ENCODE peak calls at places on chromosomes 5 and 9, in seven cellular contexts. P is progenitor cell of endocrine pancreas; Y is activated CD4-positive, CD25-positive, alpha-beta regulatory T cell; X is activated CD8-positive, alpha-beta T cell treated with anti-CD3 and anti-CD28 coated beads, Interleukin-2, amount 10 ng/mL, durations not matched to agents 7 days and 5 days; U is HCT116; Z is GM20000; D is SIG-M5. N is an unnamed sample.

GRCh38 chr5:158910782-158911692 is 188.7 kb downstream of the EBF1 start:
- DNase-seq in P (no peak), Z (peak; percentile 19), U (no peak), Y (no peak), D (no peak), X (no peak), N (no peak)

GRCh38 chr9:100472725-100473261 is at the start of gene TMEFF1:
- DNase-seq in Y (no peak), X (peak; percentile 41), Z (peak; percentile 83), U (no peak), P (peak; percentile 89), D (no peak), N (no peak)

GRCh38 chr5:56155085-56155484 is 78.0 kb downstream of the ANKRD55 start:
- DNase-seq in P (no peak), U (no peak), Z (no peak), D (peak; percentile 67), Y (no peak), X (peak; percentile 30), N (no peak)

GRCh38 chr5:142627371-142628217 is 58.3 kb downstream of the FGF1 start:
- DNase-seq in Z (no peak), P (no peak), D (no peak), U (no peak), X (no peak), Y (no peak), N (no peak)

GRCh38 chr9:106800691-106801090 is 62.3 kb upstream of the ZNF462 start:
- DNase-seq in P (no peak), Y (no peak), D (no peak), U (no peak), Z (no peak), X (no peak), N (no peak)

GRCh38 chr5:120567921-120568320 is 103.8 kb downstream of the PRR16 start:
- DNase-seq in X (no peak), U (no peak), Z (no peak), Y (no peak), D (no peak), P (no peak), N (no peak)

GRCh38 chr9:108473209-108474112 is 382.3 kb downstream of the ACTL7B start:
- DNase-seq in Y (no peak), D (no peak), P (no peak), U (no peak), Z (no peak), X (no peak), N (no peak)

GRCh38 chr5:136123236-136123768 is 9.3 kb upstream of the SMAD5 start:
- DNase-seq in D (no peak), U (peak; percentile 40), Y (no peak), P (no peak), Z (no peak), X (no peak), N (no peak)

GRCh38 chr9:26053954-26054353 is 375.7 kb upstream of the TUSC1 start:
- DNase-seq in U (no peak), P (no peak), Z (no peak), D (no peak), Y (no peak), X (no peak), N (no peak)

GRCh38 chr5:1515921-1516571 is 7.7 kb downstream of the LPCAT1 start:
- DNase-seq in Z (peak; percentile 7), X (no peak), U (peak; percentile 92), P (peak; percentile 8), D (no peak), Y (no peak), N (peak; percentile 53)

GRCh38 chr9:90300901-90301688 is 341.5 kb downstream of the DIRAS2 start:
- DNase-seq in Y (no peak), X (no peak), D (no peak), P (no peak), Z (no peak), U (peak; percentile 59), N (peak; percentile 63)

GRCh38 chr9:124760719-124761118 is 10.4 kb downstream of the NR6A1 start:
- DNase-seq in Z (no peak), P (no peak), U (no peak), X (no peak), Y (no peak), D (no peak), N (no peak)

GRCh38 chr9:94920439-94920951 is 194.0 kb downstream of the AOPEP start:
- DNase-seq in P (no peak), U (no peak), D (no peak), X (no peak), Z (no peak), Y (no peak), N (peak; percentile 78)

GRCh38 chr9:107239474-107239873 is 43.6 kb upstream of the RAD23B start:
- DNase-seq in Y (no peak), D (no peak), Z (peak; percentile 34), X (no peak), U (no peak), P (no peak), N (no peak)

GRCh38 chr5:17167171-17167891 is 50.1 kb upstream of the BASP1 start:
- DNase-seq in Y (no peak), Z (no peak), P (no peak), U (no peak), D (no peak), X (no peak), N (no peak)

GRCh38 chr5:55407059-55407684 is 99.4 kb downstream of the MTREX start:
- DNase-seq in Z (no peak), D (no peak), X (peak; percentile 40), P (no peak), Y (no peak), U (peak; percentile 22), N (no peak)

GRCh38 chr5:17288570-17288969 is 71.1 kb downstream of the BASP1 start:
- DNase-seq in Z (no peak), P (no peak), X (no peak), D (no peak), U (no peak), Y (no peak), N (no peak)

GRCh38 chr5:79295096-79295495 is 59.2 kb downstream of the JMY start:
- DNase-seq in P (no peak), D (no peak), X (no peak), Z (no peak), U (no peak), Y (no peak), N (no peak)

GRCh38 chr9:20479419-20480155 is 142.7 kb downstream of the MLLT3 start:
- DNase-seq in Y (no peak), X (no peak), D (no peak), Z (peak; percentile 24), U (no peak), P (no peak), N (no peak)

GRCh38 chr9:130846487-130847305 is 11.6 kb downstream of the ABL1 start:
- DNase-seq in P (no peak), X (no peak), U (no peak), Z (no peak), Y (no peak), D (no peak), N (no peak)

GRCh38 chr9:2231831-2232230 is 216.7 kb downstream of the SMARCA2 start:
- DNase-seq in D (no peak), P (no peak), Y (no peak), Z (no peak), U (no peak), X (no peak), N (no peak)

GRCh38 chr5:179451813-179452196 is 98.5 kb upstream of the RUFY1 start:
- DNase-seq in D (no peak), X (no peak), Z (no peak), P (no peak), U (no peak), Y (no peak), N (no peak)

GRCh38 chr9:33289501-33289900 is 815 bp upstream of the NFX1 start:
- DNase-seq in P (no peak), D (no peak), Y (no peak), Z (no peak), X (peak; percentile 30), U (no peak), N (no peak)

GRCh38 chr5:171951218-171951617 is 55.2 kb downstream of the FBXW11 start:
- DNase-seq in U (no peak), Z (no peak), X (no peak), P (no peak), Y (no peak), D (no peak), N (no peak)

GRCh38 chr5:173926359-173926758 is 38.2 kb downstream of the CPEB4 start:
- DNase-seq in D (no peak), Z (no peak), U (no peak), Y (no peak), X (no peak), P (no peak), N (no peak)

GRCh38 chr5:159933531-159934485 is 17.5 kb downstream of the ADRA1B start:
- DNase-seq in U (no peak), Z (no peak), X (peak; percentile 35), P (no peak), D (no peak), Y (no peak), N (no peak)

GRCh38 chr9:110842169-110842568 is 173.6 kb downstream of the MUSK start:
- DNase-seq in X (no peak), Z (no peak), D (no peak), Y (no peak), U (peak; percentile 40), P (no peak), N (no peak)

N was measured in right atrium auricular region.